ENCODE peak calls at places on chromosome 11, in four cellular contexts. E is HepG2, Y is SK-N-SH, U is K562. G is an unnamed sample.
A peak's percentile ranks its signal among the peaks of the same experiment; 100 is the strongest.

GRCh38 chr11:130653838-130654601 is 205.6 kb downstream of the ADAMTS15 start:
- DNase-seq in E (no peak), Y (no peak), U (no peak), G (no peak)

GRCh38 chr11:60428517-60428916 is 855 bp upstream of the MS4A5 start:
- DNase-seq in E (no peak), Y (no peak), U (no peak), G (peak; percentile 26)

GRCh38 chr11:92122561-92122960 is 102.1 kb upstream of the FAT3 start:
- DNase-seq in E (no peak), Y (no peak), U (no peak), G (no peak)

GRCh38 chr11:72951193-72951592 is 137.0 kb downstream of the ATG16L2 start:
- DNase-seq in E (no peak), Y (peak; percentile 65), U (no peak), G (no peak)

GRCh38 chr11:75239551-75240290 is 853 bp upstream of the TPBGL start:
- DNase-seq in E (no peak), Y (peak; percentile 10), U (no peak), G (no peak)

GRCh38 chr11:126817523-126818450 is 182.8 kb downstream of the KIRREL3 start:
- DNase-seq in E (no peak), Y (no peak), U (no peak), G (no peak)

GRCh38 chr11:59918987-59919589 is 19.1 kb upstream of the OOSP1 start:
- DNase-seq in E (peak; percentile 18), Y (peak; percentile 29), U (peak; percentile 37), G (peak; percentile 56)

GRCh38 chr11:75771646-75772410 is 3.2 kb downstream of the DGAT2 start:
- DNase-seq in E (no peak), Y (no peak), U (no peak), G (no peak)

GRCh38 chr11:1573077-1573846 is 1.2 kb upstream of the DUSP8 start:
- DNase-seq in E (no peak), Y (peak; percentile 58), U (no peak), G (no peak)

GRCh38 chr11:127238321-127238720 is 237.8 kb upstream of the KIRREL3 start:
- DNase-seq in E (no peak), Y (no peak), U (no peak), G (no peak)

GRCh38 chr11:75474878-75475766 is 42.1 kb upstream of the KLHL35 start:
- DNase-seq in E (no peak), Y (peak; percentile 63), U (peak; percentile 91), G (no peak)

GRCh38 chr11:65833297-65834030 is at the start of gene SNX32:
- DNase-seq in E (no peak), Y (peak; percentile 99), U (peak; percentile 96), G (no peak)

GRCh38 chr11:15489281-15489680 is 374.6 kb downstream of the INSC start:
- DNase-seq in E (no peak), Y (no peak), U (no peak), G (no peak)

GRCh38 chr11:69694781-69695180 is 9.0 kb downstream of the FGF19 start:
- DNase-seq in E (no peak), Y (no peak), U (no peak), G (no peak)

GRCh38 chr11:74780277-74780870 is 31.7 kb downstream of the RNF169 start:
- DNase-seq in E (no peak), Y (no peak), U (no peak), G (no peak)

GRCh38 chr11:2114430-2115241 is 24.6 kb downstream of the IGF2 start:
- DNase-seq in E (no peak), Y (no peak), U (no peak), G (no peak)

GRCh38 chr11:10480760-10481159 is 25.7 kb downstream of the AMPD3 start:
- DNase-seq in E (no peak), Y (peak; percentile 51), U (no peak), G (no peak)

GRCh38 chr11:10481567-10482349 is 26.7 kb downstream of the AMPD3 start:
- DNase-seq in E (no peak), Y (no peak), U (no peak), G (no peak)

GRCh38 chr11:10484461-10485180 is 29.6 kb downstream of the AMPD3 start:
- DNase-seq in E (no peak), Y (no peak), U (no peak), G (no peak)

GRCh38 chr11:10483584-10483983 is 28.5 kb downstream of the AMPD3 start:
- DNase-seq in E (no peak), Y (no peak), U (no peak), G (no peak)

GRCh38 chr11:10483174-10483573 is 28.1 kb downstream of the AMPD3 start:
- DNase-seq in E (no peak), Y (no peak), U (no peak), G (no peak)
- TF ChIP-seq ELF1 in E (no peak), Y (no peak), U (no peak), G (no peak)

GRCh38 chr11:82750643-82751139 is 17.0 kb upstream of the FAM181B start:
- DNase-seq in E (no peak), Y (peak; percentile 47), U (no peak), G (no peak)
- TF ChIP-seq ELF1 in E (no peak), Y (no peak), U (no peak), G (no peak)

GRCh38 chr11:62435741-62436485 is 17.1 kb downstream of the SCGB1A1 start:
- DNase-seq in E (no peak), Y (no peak), U (no peak), G (no peak)

GRCh38 chr11:62433553-62434301 is 14.9 kb downstream of the SCGB1A1 start:
- DNase-seq in E (no peak), Y (no peak), U (no peak), G (no peak)

GRCh38 chr11:62432695-62433094 is 13.9 kb downstream of the SCGB1A1 start:
- DNase-seq in E (peak; percentile 71), Y (no peak), U (no peak), G (no peak)

GRCh38 chr11:62431171-62431895 is 12.5 kb downstream of the SCGB1A1 start:
- DNase-seq in E (no peak), Y (no peak), U (no peak), G (no peak)

DNA sequence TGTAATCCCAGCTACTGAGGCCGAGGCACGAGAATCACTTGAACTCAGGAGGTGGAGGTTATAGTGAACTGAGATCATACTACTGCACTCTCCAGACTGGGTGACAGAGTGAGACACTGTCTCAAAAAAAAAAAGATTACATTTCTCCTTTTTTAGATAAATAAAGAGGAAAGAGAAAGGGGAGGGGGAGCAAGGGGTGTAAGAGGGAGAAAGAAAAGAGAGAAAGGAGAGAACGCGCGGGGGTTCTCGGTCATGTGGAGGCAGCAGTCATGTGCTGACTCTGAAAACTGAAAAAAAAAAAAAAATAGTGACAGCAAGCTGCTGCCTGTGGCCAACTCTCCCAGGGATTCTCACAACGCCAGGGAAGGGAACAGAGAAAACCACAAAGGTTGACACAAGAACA is 14.3 kb downstream of the SCGB1A1 start:
- DNase-seq in E (no peak), Y (no peak), U (no peak), G (no peak)
- TF ChIP-seq ELF1 in E (no peak), Y (no peak), U (no peak), G (no peak)

GRCh38 chr11:95119361-95120060 is 29.9 kb downstream of the ENDOD1 start:
- DNase-seq in E (peak; percentile 10), Y (no peak), U (no peak), G (no peak)
- TF ChIP-seq ELF1 in E (no peak), Y (no peak), U (no peak), G (no peak)

DNA sequence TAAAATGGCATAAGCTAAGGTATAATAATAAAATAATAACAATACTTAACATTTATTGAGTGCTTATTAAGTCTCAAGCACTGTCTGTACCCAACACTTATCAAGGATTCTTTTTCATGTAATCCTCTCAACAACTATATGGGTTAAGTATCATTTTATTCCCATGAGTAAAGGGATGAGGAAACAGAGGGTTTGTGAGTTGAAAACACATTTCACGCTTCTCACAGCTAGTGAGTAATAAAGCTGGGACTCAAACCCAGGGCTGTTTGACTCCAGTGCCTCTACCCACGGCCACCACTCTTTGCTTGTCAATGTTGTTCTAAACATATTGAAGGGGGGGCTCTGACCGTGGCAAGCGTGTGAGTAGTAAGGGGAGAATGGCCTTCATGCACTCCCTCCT is 8.7 kb downstream of the CD3E start:
- DNase-seq in E (no peak), Y (no peak), U (no peak), G (no peak)
- TF ChIP-seq ELF1 in E (no peak), Y (no peak), U (no peak), G (no peak)

DNA sequence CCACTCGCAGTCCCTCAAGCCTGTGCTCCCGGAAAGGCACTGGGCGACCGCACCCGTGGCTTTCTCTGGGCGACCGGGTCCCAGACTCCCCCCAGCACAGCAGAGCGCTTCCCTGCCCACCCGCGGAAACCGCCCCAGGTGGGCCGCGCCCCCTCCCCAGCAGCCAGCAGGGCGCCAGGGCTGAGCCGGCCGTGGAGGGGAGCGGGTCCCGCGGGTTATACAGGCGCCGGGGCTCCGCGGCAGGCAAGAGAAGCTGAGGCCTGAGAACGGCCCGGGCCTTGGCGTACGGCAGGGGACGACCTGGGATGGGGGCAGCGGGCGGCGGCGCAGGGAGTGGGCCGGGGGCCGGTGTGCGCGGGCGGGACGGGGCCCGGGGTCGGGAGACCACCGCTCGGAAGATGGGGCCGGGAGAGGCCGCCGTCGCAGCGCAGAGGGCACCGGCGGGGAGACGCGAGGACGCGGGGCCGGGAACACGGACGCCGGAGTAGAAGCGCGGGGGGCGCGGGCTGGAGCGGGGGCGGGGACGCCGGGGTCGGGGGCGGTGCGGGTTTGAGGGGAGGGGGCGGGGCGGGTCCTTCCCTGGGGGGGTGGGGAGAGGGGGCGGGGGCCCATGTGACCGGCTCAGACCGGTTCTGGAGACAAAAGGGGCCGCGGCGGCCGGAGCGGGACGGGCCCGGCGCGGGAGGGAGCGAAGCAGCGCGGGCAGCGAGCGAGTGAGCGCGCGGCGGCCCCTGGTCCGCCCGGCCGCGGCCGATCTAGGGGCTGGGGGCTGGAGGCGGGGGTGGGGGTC is at the start of gene MDK:
- DNase-seq in E (peak; percentile 49), Y (peak; percentile 96), U (peak; percentile 91), G (no peak)
- TF ChIP-seq ELF1 in E (no peak), Y (no peak), U (no peak), G (no peak)

GRCh38 chr11:94077568-94078293 is 50.9 kb upstream of the PANX1 start:
- DNase-seq in E (no peak), Y (no peak), U (peak; percentile 15), G (no peak)
- TF ChIP-seq ELF1 in E (no peak), Y (no peak), U (no peak), G (no peak)

GRCh38 chr11:47060807-47061206 is 115.9 kb downstream of the ARFGAP2 start:
- DNase-seq in E (no peak), Y (no peak), U (no peak), G (no peak)
- TF ChIP-seq ELF1 in E (no peak), Y (no peak), U (no peak), G (no peak)

GRCh38 chr11:44978279-44978960 is 27.7 kb upstream of the TP53I11 start:
- DNase-seq in E (no peak), Y (no peak), U (no peak), G (no peak)

GRCh38 chr11:44978961-44979331 is 28.3 kb upstream of the TP53I11 start:
- DNase-seq in E (peak; percentile 35), Y (no peak), U (no peak), G (no peak)

GRCh38 chr11:44976576-44976975 is 25.9 kb upstream of the TP53I11 start:
- DNase-seq in E (no peak), Y (no peak), U (no peak), G (no peak)

GRCh38 chr11:44979536-44980399 is 29.1 kb upstream of the TP53I11 start:
- DNase-seq in E (no peak), Y (no peak), U (no peak), G (peak; percentile 10)

GRCh38 chr11:44977493-44977984 is 26.9 kb upstream of the TP53I11 start:
- DNase-seq in E (no peak), Y (peak; percentile 57), U (no peak), G (no peak)
- TF ChIP-seq ELF1 in E (no peak), Y (no peak), U (no peak), G (no peak)